ENCODE peak calls at places on chromosomes 16 and 17, in five cellular contexts. One of them, this sample, is unnamed.
A peak's percentile ranks its signal among the peaks of the same experiment; 100 is the strongest.

GRCh38 chr16:50279142-50279865 is 13.0 kb downstream of the ADCY7 start:
- DNase-seq in prostate gland: no peak
- DNase-seq in A549: no peak
- DNase-seq in spleen: peak; percentile 89
- DNase-seq in IMR-90: no peak
- DNase-seq in this sample: no peak

GRCh38 chr17:55825213-55825612 is 74.4 kb downstream of the PCTP start:
- DNase-seq in prostate gland: no peak
- DNase-seq in A549: peak; percentile 10
- DNase-seq in IMR-90: no peak
- DNase-seq in spleen: no peak
- DNase-seq in this sample: no peak

GRCh38 chr16:19861069-19861468 is 23.6 kb downstream of the GPRC5B start:
- DNase-seq in spleen: no peak
- DNase-seq in A549: no peak
- DNase-seq in IMR-90: no peak
- DNase-seq in prostate gland: no peak
- DNase-seq in this sample: no peak

GRCh38 chr17:66343531-66344078 is 41.2 kb downstream of the PRKCA start:
- DNase-seq in A549: peak; percentile 90
- DNase-seq in spleen: no peak
- DNase-seq in prostate gland: no peak
- DNase-seq in IMR-90: no peak
- DNase-seq in this sample: no peak

GRCh38 chr16:12518238-12519004 is 285.3 kb downstream of the CPPED1 start:
- DNase-seq in IMR-90: no peak
- DNase-seq in prostate gland: no peak
- DNase-seq in A549: no peak
- DNase-seq in spleen: no peak
- DNase-seq in this sample: no peak

GRCh38 chr16:83675136-83675535 is 132.6 kb upstream of the HSBP1 start:
- DNase-seq in A549: no peak
- DNase-seq in prostate gland: no peak
- DNase-seq in spleen: no peak
- DNase-seq in IMR-90: peak; percentile 7
- DNase-seq in this sample: no peak

GRCh38 chr17:8611135-8611534 is 19.4 kb downstream of the MYH10 start:
- DNase-seq in prostate gland: peak; percentile 16
- DNase-seq in A549: no peak
- DNase-seq in IMR-90: no peak
- DNase-seq in spleen: no peak
- DNase-seq in this sample: no peak

GRCh38 chr16:85460983-85461813 is 151.9 kb upstream of the GSE1 start:
- DNase-seq in prostate gland: no peak
- DNase-seq in IMR-90: peak; percentile 56
- DNase-seq in A549: peak; percentile 43
- DNase-seq in spleen: no peak
- DNase-seq in this sample: peak; percentile 36

GRCh38 chr16:61831351-61831933 is 204.8 kb downstream of the CDH8 start:
- DNase-seq in A549: no peak
- DNase-seq in IMR-90: no peak
- DNase-seq in prostate gland: no peak
- DNase-seq in spleen: no peak
- DNase-seq in this sample: no peak

GRCh38 chr17:50676065-50676975 is 31.4 kb downstream of the ANKRD40 start:
- DNase-seq in prostate gland: no peak
- DNase-seq in IMR-90: no peak
- DNase-seq in spleen: no peak
- DNase-seq in A549: no peak
- DNase-seq in this sample: no peak

GRCh38 chr17:36946726-36947091 is 2.0 kb upstream of the AATF start:
- DNase-seq in spleen: no peak
- DNase-seq in IMR-90: no peak
- DNase-seq in prostate gland: no peak
- DNase-seq in A549: no peak
- DNase-seq in this sample: no peak

GRCh38 chr17:7932949-7933348 is 943 bp downstream of the CNTROB start:
- DNase-seq in prostate gland: no peak
- DNase-seq in A549: peak; percentile 71
- DNase-seq in spleen: no peak
- DNase-seq in IMR-90: peak; percentile 61
- DNase-seq in this sample: peak; percentile 31

GRCh38 chr17:62792122-62792800 is 15.9 kb downstream of the MARCHF10 start:
- DNase-seq in spleen: no peak
- DNase-seq in prostate gland: no peak
- DNase-seq in IMR-90: peak; percentile 100
- DNase-seq in A549: peak; percentile 98
- DNase-seq in this sample: peak; percentile 28

GRCh38 chr17:15395091-15395490 is 53.7 kb upstream of the TEKT3 start:
- DNase-seq in prostate gland: no peak
- DNase-seq in spleen: no peak
- DNase-seq in IMR-90: no peak
- DNase-seq in A549: no peak
- DNase-seq in this sample: no peak

GRCh38 chr17:50274142-50274944 is at the start of gene TMEM92:
- DNase-seq in A549: peak; percentile 71
- DNase-seq in IMR-90: no peak
- DNase-seq in spleen: peak; percentile 75
- DNase-seq in prostate gland: no peak
- DNase-seq in this sample: peak; percentile 79

DNA sequence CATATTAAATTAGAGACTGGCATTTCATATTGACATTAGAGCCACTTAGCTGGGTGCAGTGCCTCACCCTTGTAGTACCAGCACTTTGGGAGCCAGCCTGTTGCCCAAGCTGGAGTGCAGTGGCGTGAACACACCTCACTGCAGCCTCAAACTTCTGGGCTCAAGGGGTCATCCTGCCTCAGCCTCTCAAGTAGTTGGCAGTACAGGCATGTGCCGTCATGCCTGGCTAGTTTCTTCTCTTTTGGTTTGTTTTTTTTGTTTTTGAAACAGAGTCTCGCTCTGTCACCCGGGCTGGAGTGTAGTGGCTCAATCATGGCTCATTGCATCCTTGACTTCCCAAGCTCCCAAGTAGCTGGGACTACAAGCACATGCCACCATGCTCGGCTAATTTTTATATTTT is 8.7 kb downstream of the PPM1E start:
- DNase-seq in spleen: no peak
- DNase-seq in IMR-90: no peak
- DNase-seq in prostate gland: no peak
- DNase-seq in A549: no peak
- DNase-seq in this sample: no peak
- H3K4me1 ChIP-seq in spleen: no peaks in the 10 kb centered on the region
- H3K4me1 ChIP-seq in IMR-90: no peaks in the 10 kb centered on the region
- H3K4me1 ChIP-seq in prostate gland: no peaks in the 10 kb centered on the region
- H3K4me1 ChIP-seq in A549: no peaks in the 10 kb centered on the region
- H3K4me1 ChIP-seq in this sample: no peaks in the 10 kb centered on the region

DNA sequence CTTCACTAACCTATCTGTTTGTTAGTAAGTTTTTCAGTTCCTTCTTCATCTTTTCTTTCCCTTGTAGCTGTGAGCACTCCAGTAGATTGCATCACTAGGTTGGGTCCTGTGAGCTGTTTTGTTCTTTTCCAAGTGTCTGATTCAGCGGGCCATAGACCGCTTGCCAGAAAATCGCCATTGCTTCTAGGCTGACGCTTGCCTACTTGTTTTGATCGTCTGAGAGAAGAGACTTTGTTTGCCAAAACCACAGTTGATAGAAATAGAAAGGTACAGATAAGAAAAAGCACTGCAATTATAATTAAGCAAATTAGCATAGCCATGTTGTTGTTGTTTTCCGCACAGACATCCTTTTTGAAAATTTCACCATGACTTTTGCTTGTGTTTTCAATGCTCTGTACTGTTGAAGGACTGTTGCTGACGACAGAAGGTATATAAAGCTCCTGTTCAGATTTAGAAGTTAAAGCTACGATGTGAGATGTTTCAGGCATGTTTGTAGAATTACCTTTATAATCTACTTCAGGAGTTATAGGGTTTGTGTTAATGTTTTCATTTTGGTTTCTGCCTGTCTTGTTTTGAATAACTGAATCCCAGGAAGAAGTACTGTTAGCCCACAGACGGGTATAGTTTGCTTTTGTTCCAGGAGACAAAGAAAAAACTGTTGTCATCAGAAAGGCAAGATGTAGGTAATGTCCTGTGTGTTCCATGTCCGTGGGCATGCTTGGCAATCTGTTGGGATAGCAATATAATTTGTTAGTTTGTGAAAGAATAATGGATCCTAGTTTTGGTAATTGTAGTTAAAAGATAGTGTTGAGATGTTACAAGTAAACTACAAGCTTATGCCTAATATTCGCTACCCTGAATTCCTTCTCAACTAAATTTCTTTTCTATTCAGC is 2.9 kb downstream of the EVI2A start:
- DNase-seq in spleen: peak; percentile 63
- DNase-seq in prostate gland: no peak
- DNase-seq in A549: no peak
- DNase-seq in IMR-90: peak; percentile 85
- DNase-seq in this sample: no peak
- TF ChIP-seq POLR2A in spleen: no peak
- TF ChIP-seq POLR2A in prostate gland: no peak
- TF ChIP-seq POLR2A in A549: no peak
- TF ChIP-seq POLR2A in IMR-90: no peak
- TF ChIP-seq POLR2A in this sample: no peak

DNA sequence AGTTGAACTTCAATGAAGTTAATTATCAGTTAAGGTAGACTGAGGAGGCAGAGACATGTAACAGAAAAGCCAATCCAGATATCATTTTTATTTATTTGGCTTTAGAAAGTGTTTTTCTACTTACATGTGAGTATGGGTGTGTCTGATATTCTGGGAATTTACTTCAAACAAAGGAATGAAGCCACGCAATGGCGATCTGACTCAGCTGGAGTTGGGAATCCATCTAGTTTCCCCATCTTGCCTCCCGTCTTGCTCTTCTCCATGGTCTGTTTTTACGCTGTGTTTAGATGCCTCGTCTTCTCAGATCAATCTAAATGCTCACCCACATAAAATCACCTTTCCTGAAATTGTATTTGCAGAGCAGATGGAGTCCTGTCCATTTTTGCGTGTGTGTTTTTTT is 1.7 kb upstream of the KCNJ16 start:
- DNase-seq in IMR-90: no peak
- DNase-seq in A549: peak; percentile 18
- DNase-seq in spleen: no peak
- DNase-seq in prostate gland: no peak
- DNase-seq in this sample: no peak
- H3K4me3 ChIP-seq in IMR-90: no peak overlapping the region
- H3K4me3 ChIP-seq in A549: no peak overlapping the region
- H3K4me3 ChIP-seq in spleen: no peak overlapping the region
- H3K4me3 ChIP-seq in prostate gland: no peak overlapping the region
- H3K4me3 ChIP-seq in this sample: no peak overlapping the region

GRCh38 chr16:30004424-30004776 is 6.4 kb downstream of the DOC2A start:
- DNase-seq in A549: no peak
- DNase-seq in prostate gland: no peak
- DNase-seq in IMR-90: no peak
- DNase-seq in spleen: peak; percentile 70
- DNase-seq in this sample: no peak

GRCh38 chr16:30004811-30005242 is 6.0 kb downstream of the DOC2A start:
- DNase-seq in prostate gland: no peak
- DNase-seq in IMR-90: no peak
- DNase-seq in spleen: no peak
- DNase-seq in A549: no peak
- DNase-seq in this sample: no peak

GRCh38 chr16:30002614-30003346 is 6.7 kb downstream of the INO80E start:
- DNase-seq in prostate gland: no peak
- DNase-seq in A549: no peak
- DNase-seq in IMR-90: no peak
- DNase-seq in spleen: peak; percentile 65
- DNase-seq in this sample: no peak

GRCh38 chr16:30005341-30006094 is 5.3 kb downstream of the DOC2A start:
- DNase-seq in prostate gland: no peak
- DNase-seq in spleen: no peak
- DNase-seq in A549: peak; percentile 59
- DNase-seq in IMR-90: peak; percentile 31
- DNase-seq in this sample: peak; percentile 36

DNA sequence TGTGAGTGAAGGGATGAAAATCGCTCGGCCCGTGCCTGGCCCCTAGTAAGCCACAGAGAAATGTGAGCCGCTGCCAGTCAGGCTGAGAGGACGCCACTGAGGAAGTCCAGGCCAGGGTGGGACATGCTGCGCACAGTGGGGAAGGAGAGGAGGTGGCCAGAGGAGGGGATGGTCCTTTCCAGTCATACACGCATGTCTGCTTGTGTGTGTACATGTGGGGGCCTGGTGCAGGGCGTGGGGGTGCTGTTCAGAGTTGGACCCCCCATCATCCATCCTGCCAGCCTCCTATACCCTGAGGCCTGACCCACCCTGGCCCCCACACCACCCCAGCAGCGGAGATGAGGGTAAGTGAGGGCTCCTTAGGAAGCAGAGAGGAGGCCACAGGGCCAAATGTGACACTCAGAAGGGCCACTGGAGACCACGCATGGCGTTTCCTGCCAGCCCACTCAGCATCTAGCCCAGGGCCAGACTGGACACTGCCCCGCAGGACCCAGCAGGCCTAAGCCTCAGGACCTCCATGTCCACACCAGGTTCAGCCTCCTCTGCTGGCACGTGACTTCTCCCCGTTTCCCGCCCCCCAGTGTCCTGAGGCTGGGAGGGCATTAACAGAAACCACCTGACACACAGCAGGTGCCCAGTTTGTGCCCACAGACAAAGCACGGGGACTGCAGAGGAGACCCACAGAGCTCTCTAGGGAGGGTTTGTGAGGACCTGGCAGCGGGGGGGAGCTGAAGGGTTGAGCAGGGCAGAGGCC is 7.0 kb downstream of the DOC2A start:
- DNase-seq in prostate gland: no peak
- DNase-seq in A549: no peak
- DNase-seq in IMR-90: no peak
- DNase-seq in spleen: peak; percentile 58
- DNase-seq in this sample: no peak
- H3K4me1 ChIP-seq in prostate gland: no peaks in the 10 kb centered on the region
- H3K4me1 ChIP-seq in A549: peaks cover 9% of the 10 kb centered on the region
- H3K4me1 ChIP-seq in IMR-90: no peaks in the 10 kb centered on the region
- H3K4me1 ChIP-seq in spleen: peaks cover 19% of the 10 kb centered on the region
- H3K4me1 ChIP-seq in this sample: peaks cover 10% of the 10 kb centered on the region

GRCh38 chr16:87853411-87854052 is 15.8 kb downstream of the SLC7A5 start:
- DNase-seq in spleen: peak; percentile 96
- DNase-seq in A549: peak; percentile 94
- DNase-seq in IMR-90: peak; percentile 90
- DNase-seq in prostate gland: peak; percentile 96
- DNase-seq in this sample: peak; percentile 93
- TF ChIP-seq POLR2A in spleen: no peak
- TF ChIP-seq POLR2A in A549: peak; percentile 19
- TF ChIP-seq POLR2A in IMR-90: peak; percentile 68
- TF ChIP-seq POLR2A in prostate gland: peak; percentile 84
- TF ChIP-seq POLR2A in this sample: peak; percentile 61

GRCh38 chr17:44188757-44189403 is 2.1 kb downstream of the TMUB2 start:
- DNase-seq in prostate gland: no peak
- DNase-seq in IMR-90: no peak
- DNase-seq in spleen: no peak
- DNase-seq in A549: no peak
- DNase-seq in this sample: no peak

GRCh38 chr17:44187131-44187899 is 543 bp downstream of the TMUB2 start:
- DNase-seq in IMR-90: peak; percentile 46
- DNase-seq in spleen: peak; percentile 92
- DNase-seq in prostate gland: no peak
- DNase-seq in A549: no peak
- DNase-seq in this sample: peak; percentile 36

GRCh38 chr17:44186307-44187130 is at the start of gene TMUB2:
- DNase-seq in IMR-90: peak; percentile 100
- DNase-seq in prostate gland: peak; percentile 99
- DNase-seq in A549: peak; percentile 100
- DNase-seq in spleen: peak; percentile 99
- DNase-seq in this sample: peak; percentile 100

GRCh38 chr17:44183024-44183423 is 3.7 kb upstream of the TMUB2 start:
- DNase-seq in prostate gland: no peak
- DNase-seq in spleen: no peak
- DNase-seq in A549: no peak
- DNase-seq in IMR-90: no peak
- DNase-seq in this sample: no peak

GRCh38 chr17:44184212-44184810 is 2.5 kb upstream of the TMUB2 start:
- DNase-seq in prostate gland: no peak
- DNase-seq in spleen: no peak
- DNase-seq in A549: no peak
- DNase-seq in IMR-90: no peak
- DNase-seq in this sample: no peak
- H3K4me3 ChIP-seq in prostate gland: no peak overlapping the region
- H3K4me3 ChIP-seq in spleen: no peak overlapping the region
- H3K4me3 ChIP-seq in A549: no peak overlapping the region
- H3K4me3 ChIP-seq in IMR-90: no peak overlapping the region
- H3K4me3 ChIP-seq in this sample: no peak overlapping the region

This sample was measured in body of pancreas.